ENCODE peak calls at places on chromosomes 2 and 18, in ten cellular contexts. One of them, this sample, is unnamed.

GRCh38 chr18:50654658-50655550 is 95.0 kb downstream of the MAPK4 start:
- DNase-seq in PC-3: no peak
- DNase-seq in K562: no peak
- DNase-seq in Karpas-422: no peak
- DNase-seq in MM.1S: no peak
- DNase-seq in mammary epithelial cell: no peak
- DNase-seq in IMR-90: no peak
- DNase-seq in neural progenitor cell: no peak
- DNase-seq in keratinocyte: no peak
- DNase-seq in astrocyte: no peak
- DNase-seq in this sample: no peak

GRCh38 chr2:196372811-196373664 is 201.7 kb upstream of the STK17B start:
- DNase-seq in astrocyte: peak; percentile 24
- DNase-seq in PC-3: no peak
- DNase-seq in MM.1S: no peak
- DNase-seq in IMR-90: no peak
- DNase-seq in Karpas-422: no peak
- DNase-seq in mammary epithelial cell: no peak
- DNase-seq in keratinocyte: no peak
- DNase-seq in neural progenitor cell: no peak
- DNase-seq in K562: no peak
- DNase-seq in this sample: no peak

GRCh38 chr18:24015897-24016631 is 1.5 kb downstream of the TTC39C start:
- DNase-seq in neural progenitor cell: peak; percentile 19
- DNase-seq in Karpas-422: peak; percentile 31
- DNase-seq in K562: no peak
- DNase-seq in MM.1S: no peak
- DNase-seq in IMR-90: no peak
- DNase-seq in PC-3: no peak
- DNase-seq in mammary epithelial cell: no peak
- DNase-seq in astrocyte: no peak
- DNase-seq in keratinocyte: no peak
- DNase-seq in this sample: no peak

GRCh38 chr2:183229386-183229785 is 105.1 kb downstream of the NUP35 start:
- DNase-seq in PC-3: peak; percentile 34
- DNase-seq in IMR-90: peak; percentile 63
- DNase-seq in Karpas-422: no peak
- DNase-seq in MM.1S: no peak
- DNase-seq in astrocyte: peak; percentile 70
- DNase-seq in neural progenitor cell: no peak
- DNase-seq in keratinocyte: no peak
- DNase-seq in mammary epithelial cell: peak; percentile 36
- DNase-seq in K562: no peak
- DNase-seq in this sample: no peak

GRCh38 chr2:188181035-188181434 is 110.6 kb upstream of the GULP1 start:
- DNase-seq in keratinocyte: no peak
- DNase-seq in MM.1S: no peak
- DNase-seq in neural progenitor cell: no peak
- DNase-seq in IMR-90: peak; percentile 4
- DNase-seq in mammary epithelial cell: no peak
- DNase-seq in astrocyte: no peak
- DNase-seq in PC-3: no peak
- DNase-seq in Karpas-422: no peak
- DNase-seq in K562: no peak
- DNase-seq in this sample: no peak

GRCh38 chr2:29213871-29214341 is 98.7 kb downstream of the CLIP4 start:
- DNase-seq in keratinocyte: no peak
- DNase-seq in K562: no peak
- DNase-seq in mammary epithelial cell: no peak
- DNase-seq in Karpas-422: no peak
- DNase-seq in astrocyte: no peak
- DNase-seq in PC-3: peak; percentile 83
- DNase-seq in MM.1S: no peak
- DNase-seq in neural progenitor cell: no peak
- DNase-seq in IMR-90: peak; percentile 43
- DNase-seq in this sample: no peak

GRCh38 chr2:26657265-26657664 is 16.1 kb upstream of the CIB4 start:
- DNase-seq in mammary epithelial cell: no peak
- DNase-seq in Karpas-422: no peak
- DNase-seq in keratinocyte: no peak
- DNase-seq in IMR-90: no peak
- DNase-seq in PC-3: no peak
- DNase-seq in neural progenitor cell: no peak
- DNase-seq in astrocyte: no peak
- DNase-seq in MM.1S: no peak
- DNase-seq in K562: no peak
- DNase-seq in this sample: no peak

GRCh38 chr18:9682572-9682971 is 25.5 kb upstream of the RAB31 start:
- DNase-seq in IMR-90: no peak
- DNase-seq in PC-3: no peak
- DNase-seq in keratinocyte: no peak
- DNase-seq in astrocyte: no peak
- DNase-seq in Karpas-422: no peak
- DNase-seq in mammary epithelial cell: no peak
- DNase-seq in K562: no peak
- DNase-seq in neural progenitor cell: no peak
- DNase-seq in MM.1S: no peak
- DNase-seq in this sample: no peak

GRCh38 chr2:240733803-240734495 is 42.3 kb downstream of the AQP12A start:
- DNase-seq in astrocyte: no peak
- DNase-seq in Karpas-422: peak; percentile 70
- DNase-seq in keratinocyte: no peak
- DNase-seq in IMR-90: no peak
- DNase-seq in PC-3: no peak
- DNase-seq in K562: no peak
- DNase-seq in neural progenitor cell: peak; percentile 27
- DNase-seq in mammary epithelial cell: no peak
- DNase-seq in MM.1S: no peak
- DNase-seq in this sample: no peak

GRCh38 chr2:14615701-14616100 is 16.8 kb upstream of the LRATD1 start:
- DNase-seq in MM.1S: no peak
- DNase-seq in astrocyte: no peak
- DNase-seq in mammary epithelial cell: no peak
- DNase-seq in PC-3: no peak
- DNase-seq in neural progenitor cell: no peak
- DNase-seq in IMR-90: no peak
- DNase-seq in keratinocyte: no peak
- DNase-seq in Karpas-422: no peak
- DNase-seq in K562: no peak
- DNase-seq in this sample: no peak

GRCh38 chr18:59127047-59127446 is 12.6 kb upstream of the SEC11C start:
- DNase-seq in MM.1S: no peak
- DNase-seq in astrocyte: no peak
- DNase-seq in mammary epithelial cell: no peak
- DNase-seq in IMR-90: no peak
- DNase-seq in PC-3: no peak
- DNase-seq in neural progenitor cell: no peak
- DNase-seq in Karpas-422: no peak
- DNase-seq in K562: no peak
- DNase-seq in keratinocyte: no peak
- DNase-seq in this sample: no peak

GRCh38 chr2:217897816-217898806 is 104.7 kb downstream of the TNS1 start:
- DNase-seq in MM.1S: no peak
- DNase-seq in IMR-90: no peak
- DNase-seq in PC-3: no peak
- DNase-seq in Karpas-422: no peak
- DNase-seq in mammary epithelial cell: no peak
- DNase-seq in keratinocyte: no peak
- DNase-seq in astrocyte: no peak
- DNase-seq in neural progenitor cell: no peak
- DNase-seq in K562: no peak
- DNase-seq in this sample: peak; percentile 87
- H3K4me1 ChIP-seq in MM.1S: no peaks in the 10 kb centered on the region
- H3K4me1 ChIP-seq in IMR-90: peaks cover 29% of the 10 kb centered on the region
- H3K4me1 ChIP-seq in PC-3: no peaks in the 10 kb centered on the region
- H3K4me1 ChIP-seq in Karpas-422: no peaks in the 10 kb centered on the region
- H3K4me1 ChIP-seq in mammary epithelial cell: peaks cover 26% of the 10 kb centered on the region
- H3K4me1 ChIP-seq in keratinocyte: peaks cover 29% of the 10 kb centered on the region
- H3K4me1 ChIP-seq in astrocyte: peaks cover 37% of the 10 kb centered on the region
- H3K4me1 ChIP-seq in neural progenitor cell: no peaks in the 10 kb centered on the region
- H3K4me1 ChIP-seq in K562: peaks cover 7% of the 10 kb centered on the region
- H3K4me1 ChIP-seq in this sample: peaks cover 50% of the 10 kb centered on the region

GRCh38 chr2:39413063-39413722 is 23.9 kb downstream of the MAP4K3 start:
- DNase-seq in PC-3: no peak
- DNase-seq in neural progenitor cell: no peak
- DNase-seq in mammary epithelial cell: no peak
- DNase-seq in astrocyte: no peak
- DNase-seq in MM.1S: peak; percentile 37
- DNase-seq in K562: no peak
- DNase-seq in IMR-90: no peak
- DNase-seq in Karpas-422: no peak
- DNase-seq in keratinocyte: no peak
- DNase-seq in this sample: no peak

GRCh38 chr2:39419282-39420223 is 17.5 kb downstream of the MAP4K3 start:
- DNase-seq in IMR-90: peak; percentile 80
- DNase-seq in K562: no peak
- DNase-seq in mammary epithelial cell: no peak
- DNase-seq in astrocyte: no peak
- DNase-seq in keratinocyte: no peak
- DNase-seq in PC-3: no peak
- DNase-seq in neural progenitor cell: no peak
- DNase-seq in MM.1S: no peak
- DNase-seq in Karpas-422: no peak
- DNase-seq in this sample: no peak

GRCh38 chr2:39411186-39411944 is 25.7 kb downstream of the MAP4K3 start:
- DNase-seq in keratinocyte: peak; percentile 33
- DNase-seq in Karpas-422: no peak
- DNase-seq in PC-3: peak; percentile 92
- DNase-seq in mammary epithelial cell: peak; percentile 75
- DNase-seq in K562: no peak
- DNase-seq in neural progenitor cell: no peak
- DNase-seq in MM.1S: no peak
- DNase-seq in IMR-90: peak; percentile 96
- DNase-seq in astrocyte: peak; percentile 97
- DNase-seq in this sample: no peak

GRCh38 chr2:39418491-39418890 is 18.6 kb downstream of the MAP4K3 start:
- DNase-seq in PC-3: no peak
- DNase-seq in astrocyte: no peak
- DNase-seq in mammary epithelial cell: no peak
- DNase-seq in neural progenitor cell: no peak
- DNase-seq in K562: no peak
- DNase-seq in keratinocyte: no peak
- DNase-seq in MM.1S: no peak
- DNase-seq in IMR-90: no peak
- DNase-seq in Karpas-422: no peak
- DNase-seq in this sample: no peak

DNA sequence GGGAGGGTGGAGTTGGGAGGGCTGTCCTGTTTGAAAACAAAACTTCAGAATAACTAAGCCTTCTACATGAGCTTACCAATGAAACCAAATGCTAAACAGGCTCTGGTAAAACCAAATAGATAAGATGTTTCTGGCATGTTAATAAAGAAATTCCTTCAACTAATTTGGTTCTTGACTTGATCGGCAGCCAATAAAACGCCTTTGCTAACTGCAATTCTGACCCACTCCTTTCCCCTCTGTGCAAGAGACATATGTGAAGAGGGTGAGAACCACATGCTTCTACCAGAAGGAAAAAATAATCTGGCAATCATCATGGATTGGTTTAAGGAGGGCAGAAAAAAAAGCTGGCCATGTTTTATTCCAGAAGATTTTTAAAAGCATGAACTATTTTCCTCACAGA is 20.9 kb downstream of the MAP4K3 start:
- DNase-seq in MM.1S: no peak
- DNase-seq in keratinocyte: no peak
- DNase-seq in Karpas-422: no peak
- DNase-seq in mammary epithelial cell: no peak
- DNase-seq in astrocyte: peak; percentile 75
- DNase-seq in IMR-90: peak; percentile 56
- DNase-seq in K562: no peak
- DNase-seq in neural progenitor cell: no peak
- DNase-seq in PC-3: no peak
- DNase-seq in this sample: no peak
- H3K9ac ChIP-seq in MM.1S: no peak overlapping the region
- H3K9ac ChIP-seq in keratinocyte: no peak overlapping the region
- H3K9ac ChIP-seq in Karpas-422: no peak overlapping the region
- H3K9ac ChIP-seq in mammary epithelial cell: no peak overlapping the region
- H3K9ac ChIP-seq in astrocyte: no peak overlapping the region
- H3K9ac ChIP-seq in IMR-90: no peak overlapping the region
- H3K9ac ChIP-seq in K562: no peak overlapping the region
- H3K9ac ChIP-seq in neural progenitor cell: no peak overlapping the region
- H3K9ac ChIP-seq in PC-3: no peak overlapping the region
- H3K9ac ChIP-seq in this sample: no peak overlapping the region

GRCh38 chr2:201152517-201152916 is 30.4 kb upstream of the CASP10 start:
- DNase-seq in astrocyte: no peak
- DNase-seq in Karpas-422: no peak
- DNase-seq in MM.1S: no peak
- DNase-seq in K562: no peak
- DNase-seq in IMR-90: no peak
- DNase-seq in neural progenitor cell: no peak
- DNase-seq in PC-3: no peak
- DNase-seq in mammary epithelial cell: no peak
- DNase-seq in keratinocyte: no peak
- DNase-seq in this sample: no peak
- H3K4me1 ChIP-seq in astrocyte: peaks cover 45% of the 10 kb centered on the region
- H3K4me1 ChIP-seq in Karpas-422: peaks cover 76% of the 10 kb centered on the region
- H3K4me1 ChIP-seq in MM.1S: peaks cover 13% of the 10 kb centered on the region
- H3K4me1 ChIP-seq in K562: peaks cover 6% of the 10 kb centered on the region
- H3K4me1 ChIP-seq in IMR-90: peaks cover 19% of the 10 kb centered on the region
- H3K4me1 ChIP-seq in neural progenitor cell: no peaks in the 10 kb centered on the region
- H3K4me1 ChIP-seq in PC-3: peaks cover 48% of the 10 kb centered on the region
- H3K4me1 ChIP-seq in mammary epithelial cell: peaks cover 48% of the 10 kb centered on the region
- H3K4me1 ChIP-seq in keratinocyte: peaks cover 52% of the 10 kb centered on the region
- H3K4me1 ChIP-seq in this sample: peaks cover 36% of the 10 kb centered on the region

GRCh38 chr2:144504191-144504590 is 15.7 kb downstream of the ZEB2 start:
- DNase-seq in keratinocyte: no peak
- DNase-seq in MM.1S: no peak
- DNase-seq in mammary epithelial cell: no peak
- DNase-seq in PC-3: no peak
- DNase-seq in Karpas-422: no peak
- DNase-seq in K562: no peak
- DNase-seq in IMR-90: no peak
- DNase-seq in astrocyte: no peak
- DNase-seq in neural progenitor cell: peak; percentile 66
- DNase-seq in this sample: no peak

GRCh38 chr2:144507441-144508161 is 12.3 kb downstream of the ZEB2 start:
- DNase-seq in IMR-90: no peak
- DNase-seq in PC-3: no peak
- DNase-seq in astrocyte: no peak
- DNase-seq in K562: no peak
- DNase-seq in keratinocyte: no peak
- DNase-seq in mammary epithelial cell: no peak
- DNase-seq in Karpas-422: no peak
- DNase-seq in neural progenitor cell: no peak
- DNase-seq in MM.1S: no peak
- DNase-seq in this sample: no peak

GRCh38 chr2:144508162-144508765 is 11.7 kb downstream of the ZEB2 start:
- DNase-seq in MM.1S: no peak
- DNase-seq in Karpas-422: no peak
- DNase-seq in K562: no peak
- DNase-seq in neural progenitor cell: no peak
- DNase-seq in keratinocyte: no peak
- DNase-seq in PC-3: no peak
- DNase-seq in mammary epithelial cell: no peak
- DNase-seq in astrocyte: no peak
- DNase-seq in IMR-90: no peak
- DNase-seq in this sample: peak; percentile 45

GRCh38 chr2:144503221-144503620 is 16.7 kb downstream of the ZEB2 start:
- DNase-seq in keratinocyte: no peak
- DNase-seq in PC-3: no peak
- DNase-seq in Karpas-422: no peak
- DNase-seq in astrocyte: no peak
- DNase-seq in IMR-90: no peak
- DNase-seq in K562: no peak
- DNase-seq in neural progenitor cell: no peak
- DNase-seq in MM.1S: no peak
- DNase-seq in mammary epithelial cell: no peak
- DNase-seq in this sample: no peak

GRCh38 chr2:144505245-144505801 is 14.6 kb downstream of the ZEB2 start:
- DNase-seq in astrocyte: peak; percentile 65
- DNase-seq in Karpas-422: no peak
- DNase-seq in K562: peak; percentile 25
- DNase-seq in IMR-90: no peak
- DNase-seq in keratinocyte: no peak
- DNase-seq in mammary epithelial cell: peak; percentile 19
- DNase-seq in MM.1S: no peak
- DNase-seq in neural progenitor cell: peak; percentile 48
- DNase-seq in PC-3: peak; percentile 9
- DNase-seq in this sample: no peak
- H3K9ac ChIP-seq in astrocyte: no peak overlapping the region
- H3K9ac ChIP-seq in Karpas-422: no peak overlapping the region
- H3K9ac ChIP-seq in K562: peak overlapping the region; percentile 11
- H3K9ac ChIP-seq in IMR-90: no peak overlapping the region
- H3K9ac ChIP-seq in keratinocyte: no peak overlapping the region
- H3K9ac ChIP-seq in mammary epithelial cell: no peak overlapping the region
- H3K9ac ChIP-seq in MM.1S: no peak overlapping the region
- H3K9ac ChIP-seq in neural progenitor cell: no peak overlapping the region
- H3K9ac ChIP-seq in PC-3: no peak overlapping the region
- H3K9ac ChIP-seq in this sample: no peak overlapping the region